ENCODE peak calls at places on chromosomes 4 and X, in four cellular contexts. R is K562, X is WTC11, U is HCT116. D is an unnamed sample.

GRCh38 chr4:169229571-169230028 is 41.2 kb downstream of the SH3RF1 start:
- DNase-seq in X (no peak), R (no peak), U (peak; percentile 94), D (no peak)

GRCh38 chr4:40401646-40402045 is 66.5 kb downstream of the CHRNA9 start:
- DNase-seq in U (no peak), R (no peak), X (no peak), D (no peak)

GRCh38 chrX:96576358-96576757 is 108.3 kb upstream of the DIAPH2 start:
- DNase-seq in X (no peak), R (no peak), U (no peak), D (no peak)

GRCh38 chrX:102835504-102836146 is 101.4 kb upstream of the RAB40AL start:
- DNase-seq in R (no peak), X (peak; percentile 33), U (no peak), D (peak; percentile 12)

GRCh38 chr4:34281826-34282225 is 1962.5 kb downstream of the ARAP2 start:
- DNase-seq in U (no peak), X (no peak), R (no peak), D (no peak)

GRCh38 chrX:131264053-131264452 is 25.1 kb downstream of the IGSF1 start:
- DNase-seq in R (no peak), U (no peak), X (no peak), D (no peak)

GRCh38 chr4:31106419-31106818 is 386.2 kb downstream of the PCDH7 start:
- DNase-seq in U (no peak), X (no peak), R (no peak), D (no peak)

GRCh38 chr4:105058177-105058812 is 88.4 kb upstream of the TET2 start:
- DNase-seq in R (peak; percentile 6), U (peak; percentile 12), X (no peak), D (peak; percentile 54)

GRCh38 chr4:120218981-120219380 is 152.3 kb upstream of the MAD2L1 start:
- DNase-seq in R (no peak), X (no peak), U (no peak), D (no peak)

GRCh38 chrX:13000311-13000811 is 25.5 kb downstream of the TMSB4X start:
- DNase-seq in U (no peak), X (no peak), R (no peak), D (peak; percentile 81)
- TF ChIP-seq MAX in U (no peak), X (no peak), R (no peak), D (no peak)

GRCh38 chr4:154877110-154877760 is 96.2 kb downstream of the RBM46 start:
- DNase-seq in U (peak; percentile 8), R (no peak), X (no peak), D (peak; percentile 21)
- TF ChIP-seq MAX in U (no peak), R (no peak), X (no peak), D (no peak)

GRCh38 chr4:153507679-153508073 is 41.5 kb downstream of the TMEM131L start:
- DNase-seq in U (no peak), X (no peak), R (no peak), D (no peak)
- TF ChIP-seq MAX in U (no peak), X (no peak), R (no peak), D (no peak)

GRCh38 chr4:46399440-46399839 is 9.5 kb upstream of the GABRA2 start:
- DNase-seq in U (no peak), R (no peak), X (no peak), D (no peak)

GRCh38 chr4:46404961-46405360 is 15.0 kb upstream of the GABRA2 start:
- DNase-seq in X (peak; percentile 55), R (no peak), U (no peak), D (no peak)
- TF ChIP-seq MAX in X (no peak), R (no peak), U (no peak), D (no peak)

GRCh38 chr4:102234243-102234838 is 110.9 kb downstream of the SLC39A8 start:
- DNase-seq in R (no peak), X (no peak), U (no peak), D (no peak)
- TF ChIP-seq MAX in R (no peak), X (no peak), U (no peak), D (no peak)

GRCh38 chr4:128608006-128608405 is 201.5 kb upstream of the JADE1 start:
- DNase-seq in U (no peak), X (no peak), R (no peak), D (no peak)

GRCh38 chr4:128604204-128604603 is 205.3 kb upstream of the JADE1 start:
- DNase-seq in R (no peak), U (no peak), X (no peak), D (no peak)

GRCh38 chr4:128604840-128605239 is 204.7 kb upstream of the JADE1 start:
- DNase-seq in U (no peak), X (no peak), R (no peak), D (peak; percentile 4)

GRCh38 chr4:128601992-128602695 is 207.4 kb upstream of the JADE1 start:
- DNase-seq in X (no peak), U (no peak), R (peak; percentile 46), D (no peak)

DNA sequence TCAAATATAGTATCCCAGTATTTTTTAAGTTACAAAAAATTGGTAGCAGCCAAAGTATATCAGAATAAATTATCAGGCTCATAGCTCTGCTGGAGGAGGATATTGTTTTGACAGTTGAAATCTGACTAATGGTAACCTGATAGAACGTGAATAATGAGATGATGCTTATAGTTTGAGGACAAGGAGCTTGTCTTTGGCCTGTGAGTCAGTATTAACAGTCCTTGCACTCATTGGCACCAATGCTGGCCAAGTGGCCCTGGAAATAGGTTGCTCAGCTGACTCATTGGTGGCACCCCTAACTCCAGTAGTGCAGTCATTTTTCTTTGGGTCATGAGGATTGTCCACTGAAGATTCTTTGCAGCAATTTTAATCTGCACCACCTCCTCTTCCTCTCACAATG is 203.3 kb upstream of the JADE1 start:
- DNase-seq in X (no peak), U (no peak), R (no peak), D (no peak)
- TF ChIP-seq MAX in X (no peak), U (no peak), R (no peak), D (no peak)

GRCh38 chrX:47242321-47242720 is 9.5 kb downstream of the USP11 start:
- DNase-seq in U (no peak), R (no peak), X (no peak), D (no peak)
- TF ChIP-seq MAX in U (no peak), R (no peak), X (no peak), D (no peak)

DNA sequence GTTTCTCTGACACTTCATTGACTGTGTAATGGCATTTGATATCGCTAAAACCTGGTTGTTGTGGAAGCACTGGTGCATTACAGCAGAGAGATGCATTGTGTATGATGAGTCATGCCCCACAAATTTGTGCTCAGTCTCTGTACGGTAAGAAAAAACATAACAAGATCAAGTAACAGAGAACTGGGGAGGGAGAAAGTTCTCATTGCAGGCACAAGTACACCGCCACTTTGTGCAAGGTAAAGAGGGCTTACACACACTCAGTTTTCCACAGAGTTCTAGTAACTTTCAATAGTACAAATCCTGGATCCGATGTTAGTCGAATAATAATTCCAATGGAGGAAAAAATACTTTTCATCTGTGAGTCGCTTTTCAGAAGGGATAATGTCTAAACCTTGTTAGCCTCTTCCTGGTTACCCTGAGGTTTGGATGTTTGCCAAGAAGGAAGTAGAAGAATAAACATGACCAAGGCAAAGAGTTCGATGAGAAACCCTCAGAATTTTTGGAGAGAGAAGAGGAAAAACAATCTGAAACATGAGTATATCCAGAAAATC is 512.5 kb upstream of the SLIT2 start:
- DNase-seq in R (no peak), X (no peak), U (peak; percentile 78), D (peak; percentile 6)
- TF ChIP-seq MAX in R (no peak), X (no peak), U (peak; percentile 44), D (no peak)

DNA sequence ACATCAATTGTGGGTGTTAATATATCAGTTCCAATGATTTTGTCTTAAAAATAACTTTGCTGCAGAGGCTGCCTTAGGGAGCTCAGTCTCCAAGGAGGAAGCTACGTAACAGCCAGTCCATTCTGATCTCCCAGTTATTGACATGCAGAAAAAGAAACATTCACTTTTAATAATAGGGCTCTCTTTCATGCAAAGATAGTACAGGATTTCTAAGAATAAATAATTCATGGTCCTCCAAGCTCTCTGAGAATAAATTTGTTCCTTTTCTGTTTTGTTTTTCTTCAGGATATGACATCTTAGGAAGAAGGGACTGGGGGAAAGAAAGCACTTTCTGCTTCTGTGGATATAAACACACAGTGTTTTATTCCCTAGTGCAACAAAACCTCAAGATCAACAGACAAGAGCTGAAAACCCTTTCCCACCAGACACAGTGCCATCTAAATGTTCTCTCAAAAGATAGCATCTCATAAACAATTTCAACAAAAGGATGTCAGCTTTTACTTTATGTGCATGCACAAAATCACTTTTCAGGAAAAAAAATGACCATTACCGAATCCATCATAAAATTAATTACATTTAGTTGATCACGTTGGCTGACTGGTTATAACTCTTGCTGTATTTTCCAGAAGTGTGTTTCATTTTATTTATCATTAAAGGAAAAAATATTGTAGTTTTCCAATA is 372.5 kb upstream of the SLC7A11 start:
- DNase-seq in R (no peak), U (no peak), X (no peak), D (no peak)
- TF ChIP-seq MAX in R (no peak), U (no peak), X (no peak), D (no peak)

DNA sequence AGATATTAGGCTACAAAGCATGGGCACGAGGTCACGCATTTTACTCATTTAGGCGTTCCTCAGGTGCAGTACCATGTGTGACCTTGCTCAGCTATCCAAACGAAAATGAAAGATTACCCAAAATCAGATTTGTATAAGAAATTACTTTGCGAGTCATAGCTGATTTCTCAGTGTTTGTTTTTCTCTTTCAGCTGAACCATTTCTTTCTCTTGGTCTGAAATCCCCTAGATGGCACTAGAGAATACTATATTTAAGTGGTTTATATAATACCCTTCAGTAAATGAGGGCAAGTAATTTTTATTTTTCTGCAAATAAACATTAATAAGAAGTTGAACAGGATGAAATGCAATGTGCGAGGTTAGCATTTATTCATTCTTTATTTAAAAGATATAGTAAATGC is 496.6 kb downstream of the STIM2 start:
- DNase-seq in U (no peak), X (no peak), R (no peak), D (no peak)
- TF ChIP-seq MAX in U (no peak), X (no peak), R (no peak), D (no peak)

D was measured in NB4.